ENCODE peak calls at places on chromosomes 4 and X, in eight cellular contexts. G, R, B, S, K, M, C and Q are unnamed samples.
A peak's percentile ranks its signal among the peaks of the same experiment; 100 is the strongest.

GRCh38 chrX:107485019-107485418 is 35.6 kb downstream of the FRMPD3 start:
- DNase-seq in G (no peak), R (no peak), B (no peak), S (no peak), K (no peak), M (no peak), C (no peak), Q (no peak)

GRCh38 chr4:53507671-53508286 is 83.5 kb downstream of the LNX1 start:
- DNase-seq in G (peak; percentile 72), R (peak; percentile 67), B (no peak), S (no peak), K (no peak), M (peak; percentile 75), C (no peak), Q (no peak)

GRCh38 chrX:71532078-71532752 is 689 bp upstream of the OGT start:
- DNase-seq in G (no peak), R (no peak), B (peak; percentile 8), S (no peak), K (peak; percentile 41), M (peak; percentile 5), C (no peak), Q (no peak)

GRCh38 chr4:174540175-174540574 is 17.9 kb upstream of the HPGD start:
- DNase-seq in G (no peak), R (no peak), B (no peak), S (no peak), K (no peak), M (no peak), C (no peak), Q (no peak)

GRCh38 chr4:75547647-75548387 is 8.0 kb upstream of the ODAPH start:
- DNase-seq in G (peak; percentile 75), R (peak; percentile 31), B (no peak), S (peak; percentile 59), K (peak; percentile 42), M (peak; percentile 53), C (no peak), Q (peak; percentile 32)

GRCh38 chrX:132267392-132267791 is 48.1 kb upstream of the RAP2C start:
- DNase-seq in G (no peak), R (no peak), B (no peak), S (no peak), K (no peak), M (no peak), C (no peak), Q (no peak)

GRCh38 chrX:113982766-113983165 is 601.1 kb upstream of the HTR2C start:
- DNase-seq in G (no peak), R (no peak), B (no peak), S (no peak), K (peak; percentile 14), M (no peak), C (no peak), Q (no peak)

GRCh38 chrX:1465261-1466231 is 12.8 kb upstream of the ASMTL start:
- DNase-seq in G (peak; percentile 57), R (peak; percentile 17), B (no peak), S (no peak), K (no peak), M (no peak), C (no peak), Q (no peak)

GRCh38 chrX:12997898-12998687 is 23.2 kb downstream of the TMSB4X start:
- DNase-seq in G (no peak), R (peak; percentile 68), B (no peak), S (no peak), K (no peak), M (no peak), C (no peak), Q (no peak)

GRCh38 chrX:124239911-124240310 is 92.5 kb upstream of the TEX13D start:
- DNase-seq in G (no peak), R (no peak), B (no peak), S (no peak), K (no peak), M (no peak), C (peak; percentile 42), Q (no peak)

GRCh38 chr4:89056953-89057398 is at the start of gene FAM13A:
- DNase-seq in G (peak; percentile 95), R (peak; percentile 85), B (peak; percentile 41), S (peak; percentile 78), K (peak; percentile 72), M (peak; percentile 92), C (peak; percentile 44), Q (peak; percentile 89)

GRCh38 chrX:69961365-69962072 is 88.2 kb downstream of the AWAT2 start:
- DNase-seq in G (no peak), R (no peak), B (no peak), S (no peak), K (no peak), M (no peak), C (no peak), Q (no peak)

GRCh38 chr4:184446132-184446531 is 28.2 kb downstream of the IRF2 start:
- DNase-seq in G (no peak), R (no peak), B (no peak), S (no peak), K (no peak), M (no peak), C (no peak), Q (no peak)

DNA sequence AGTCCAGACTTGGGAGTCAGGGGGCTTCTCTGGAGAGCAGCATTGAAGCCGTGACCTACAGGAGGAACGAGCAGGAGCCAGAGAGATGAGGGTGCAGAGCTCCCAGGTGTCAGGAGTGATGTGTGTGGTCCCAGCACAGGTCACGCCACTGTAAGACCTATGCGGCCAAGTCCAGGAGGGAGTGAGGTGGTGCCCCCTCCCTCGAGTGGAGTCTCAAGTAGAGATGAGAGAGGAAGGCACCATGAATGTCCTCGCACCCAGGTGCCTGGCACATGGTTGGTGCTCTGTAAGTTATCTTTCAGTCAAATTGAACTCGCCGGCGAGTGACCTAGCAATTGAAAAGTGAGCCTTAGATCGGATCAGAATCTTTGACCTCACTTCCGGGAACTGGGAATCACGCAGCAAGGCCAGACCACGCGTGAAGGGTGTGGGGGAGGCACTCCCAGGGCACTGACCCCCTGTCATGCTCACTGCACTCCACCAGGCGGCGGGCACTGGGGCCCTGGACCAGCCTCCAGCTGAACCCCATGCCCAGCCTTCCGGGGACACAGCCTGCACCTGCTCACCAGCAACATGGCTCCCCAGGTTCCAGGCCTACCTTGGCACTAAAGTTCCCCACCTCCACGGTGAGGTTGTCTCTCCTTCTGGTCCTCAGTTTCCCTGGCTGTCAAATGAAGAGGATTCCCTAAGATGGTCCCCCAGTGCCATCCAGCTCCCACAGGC is 127.4 kb downstream of the HMX1 start:
- DNase-seq in G (peak; percentile 56), R (no peak), B (peak; percentile 9), S (no peak), K (no peak), M (no peak), C (no peak), Q (peak; percentile 15)
- TF ChIP-seq EP300 in G (no peak), R (no peak), B (no peak), S (no peak), K (no peak), M (no peak), C (no peak), Q (no peak)

DNA sequence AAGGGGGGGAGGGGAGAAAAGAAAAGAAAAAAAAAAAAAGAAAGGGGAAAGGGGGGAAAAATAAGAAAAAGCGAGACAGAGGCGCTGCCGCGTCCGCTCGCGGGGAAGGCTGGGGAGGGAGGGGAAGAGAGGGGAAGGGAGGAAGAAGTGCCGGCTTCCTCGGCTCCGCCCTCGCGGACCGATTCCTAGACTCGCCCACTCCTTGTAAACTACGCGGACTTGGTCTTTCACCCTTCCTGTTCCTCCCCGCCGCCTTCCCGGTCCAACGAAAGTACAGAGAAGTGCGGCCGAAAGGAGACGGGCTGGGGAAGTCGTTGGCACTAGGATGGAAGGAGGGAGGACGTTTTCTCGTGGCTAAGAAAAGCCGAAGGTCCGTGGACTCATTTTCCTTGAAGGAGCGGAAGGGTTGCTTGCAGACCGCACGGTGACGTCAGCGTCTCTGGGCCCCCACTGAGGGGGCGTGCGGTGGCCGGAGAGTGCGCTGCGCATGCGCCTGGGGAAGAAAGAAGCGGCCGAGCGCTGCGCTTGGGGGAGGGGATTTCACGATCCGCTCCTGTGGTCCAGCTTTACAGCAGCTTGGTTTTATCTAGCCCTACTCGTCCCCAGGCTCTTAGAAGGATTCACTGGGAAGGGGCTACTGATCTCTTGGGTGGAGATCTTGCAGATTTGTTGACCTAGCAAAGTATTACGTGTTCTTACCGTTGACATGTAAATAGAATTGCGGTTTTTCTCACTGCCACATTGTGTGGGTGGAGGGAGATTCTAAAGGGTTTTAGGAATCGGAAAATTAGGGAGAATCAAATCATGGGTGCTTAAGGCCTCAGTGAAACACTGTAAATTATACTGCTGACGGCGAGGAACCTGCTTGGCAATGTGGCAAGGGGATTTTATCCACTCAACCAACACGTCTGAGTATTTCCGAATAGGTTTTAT is at the start of gene CCNI:
- DNase-seq in G (peak; percentile 99), R (peak; percentile 97), B (peak; percentile 70), S (peak; percentile 98), K (peak; percentile 97), M (peak; percentile 92), C (peak; percentile 92), Q (peak; percentile 97)
- TF ChIP-seq POLR2A in G (peak; percentile 56), R (no peak), B (peak; percentile 74), S (peak; percentile 69), K (peak; percentile 92), M (peak; percentile 91), C (peak; percentile 82), Q (peak; percentile 85)

DNA sequence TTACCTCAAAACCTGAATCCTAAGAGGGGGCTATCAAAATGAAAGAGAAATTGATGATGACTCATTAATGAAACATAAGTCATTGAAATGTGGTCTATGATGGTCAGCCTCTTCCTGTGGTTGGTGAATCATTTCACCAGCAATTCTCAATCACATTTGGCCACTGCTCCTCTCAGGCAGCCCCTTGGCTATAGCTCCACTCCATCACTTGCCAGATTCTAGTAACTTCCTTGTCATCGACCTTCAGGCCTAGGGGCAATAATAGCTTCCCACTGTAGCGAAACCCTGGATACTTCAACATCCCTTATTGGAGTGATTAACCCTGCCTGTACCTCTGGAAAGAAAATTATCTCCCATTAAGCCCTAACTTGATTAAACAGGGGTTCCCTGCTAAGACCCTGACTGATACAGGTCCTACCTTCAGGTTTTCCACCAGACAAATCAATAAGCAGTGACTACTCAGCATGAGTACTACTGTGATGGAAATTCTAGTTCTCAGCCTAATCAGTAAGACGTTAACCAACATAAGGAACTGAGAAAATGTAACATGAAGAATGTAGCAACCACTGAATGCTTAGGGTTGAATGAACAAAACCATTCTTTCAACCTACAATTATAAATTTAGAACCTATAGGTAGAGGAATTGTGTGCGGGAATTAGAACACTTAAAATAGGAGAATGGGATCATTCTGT is 30.4 kb downstream of the ADH7 start:
- DNase-seq in G (no peak), R (no peak), B (no peak), S (no peak), K (no peak), M (no peak), C (peak; percentile 87), Q (no peak)
- TF ChIP-seq EP300 in G (no peak), R (no peak), B (no peak), S (no peak), K (no peak), M (no peak), C (peak; percentile 59), Q (no peak)

GRCh38 chrX:15336023-15336413 is 695 bp upstream of the PIGA start:
- DNase-seq in G (no peak), R (no peak), B (peak; percentile 53), S (no peak), K (peak; percentile 16), M (peak; percentile 7), C (no peak), Q (peak; percentile 58)

GRCh38 chrX:15334561-15334960 is 762 bp downstream of the PIGA start:
- DNase-seq in G (no peak), R (no peak), B (no peak), S (no peak), K (no peak), M (no peak), C (no peak), Q (no peak)

GRCh38 chrX:15340867-15341266 is 5.5 kb upstream of the PIGA start:
- DNase-seq in G (no peak), R (no peak), B (no peak), S (no peak), K (no peak), M (no peak), C (no peak), Q (no peak)

GRCh38 chrX:15335135-15336022 is at the start of gene PIGA:
- DNase-seq in G (peak; percentile 98), R (peak; percentile 94), B (peak; percentile 92), S (peak; percentile 91), K (peak; percentile 95), M (peak; percentile 83), C (peak; percentile 82), Q (peak; percentile 98)
- TF ChIP-seq POLR2A in G (peak; percentile 88), R (no peak), B (peak; percentile 54), S (peak; percentile 95), K (peak; percentile 96), M (peak; percentile 94), C (peak; percentile 88), Q (peak; percentile 96)